ENCODE peak calls at places on chromosomes 2 and 18, in nine cellular contexts. O is left cardiac atrium; H is kidney tubule cell; L is NCI-H1092; T is H7; Y is foreskin fibroblast; G is fibroblast of pulmonary artery; J is cerebellar cortex; V is stimulated activated CD8-positive, alpha-beta memory T cell treated with anti-CD3 and anti-CD28 coated beads, Interleukin-4, amount 100 ng/mL, for 24 hours. D is an unnamed sample.

GRCh38 chr2:96546797-96547196 is 10.2 kb downstream of the ARID5A start:
- DNase-seq in O (no peak), H (no peak), L (no peak), T (no peak), Y (no peak), G (no peak), J (no peak), V (no peak), D (no peak)

GRCh38 chr2:25041307-25041927 is 459 bp upstream of the EFR3B start:
- DNase-seq in O (peak; percentile 61), H (peak; percentile 87), L (peak; percentile 70), T (peak; percentile 85), Y (no peak), G (peak; percentile 36), J (peak; percentile 63), V (no peak), D (peak; percentile 67)

GRCh38 chr2:10678225-10678624 is 11.6 kb downstream of the NOL10 start:
- DNase-seq in O (no peak), H (no peak), L (no peak), T (no peak), Y (no peak), G (no peak), J (no peak), V (no peak), D (no peak)

GRCh38 chr2:179274749-179275148 is 10.1 kb upstream of the SESTD1 start:
- DNase-seq in O (no peak), H (no peak), L (no peak), T (no peak), Y (no peak), G (no peak), J (no peak), V (no peak), D (no peak)

GRCh38 chr18:11849845-11850747 is 1.1 kb upstream of the CHMP1B start:
- DNase-seq in O (peak; percentile 80), H (peak; percentile 87), L (no peak), T (no peak), Y (peak; percentile 70), G (peak; percentile 95), J (peak; percentile 78), V (peak; percentile 35), D (peak; percentile 26)

GRCh38 chr2:136116813-136117390 is 1.0 kb downstream of the CXCR4 start:
- DNase-seq in O (peak; percentile 42), H (no peak), L (no peak), T (peak; percentile 79), Y (no peak), G (no peak), J (no peak), V (peak; percentile 38), D (peak; percentile 46)

GRCh38 chr2:42378415-42378814 is 17.4 kb upstream of the COX7A2L start:
- DNase-seq in O (no peak), H (no peak), L (no peak), T (no peak), Y (no peak), G (no peak), J (no peak), V (no peak), D (no peak)

GRCh38 chr2:133812826-133813617 is 244.8 kb upstream of the NCKAP5 start:
- DNase-seq in O (no peak), H (peak; percentile 94), L (no peak), T (no peak), Y (peak; percentile 40), G (peak; percentile 42), J (no peak), V (no peak), D (no peak)